ENCODE peak calls at places on chromosomes 7 and 10, in ten cellular contexts. O is Right ventricle myocardium superior; M is type B pancreatic cell; V is SW 1271; T is lower leg skin; B is stimulated activated naive B cell treated with anti-CD40 and anti-IgM and Interleukin-4, amounts not matched to agents 10 μg/mL and 1 μg/mL and 100 μg/mL, for 72 hours; Y is GM12865; Z is activated T-helper 1 cell treated with anti-CD3 and anti-CD28 coated beads, Interleukin-2, amount 50 U/mL, for 16 hours; D is EL; X is ovary. K is an unnamed sample.

GRCh38 chr10:11178606-11179221 is 161.0 kb downstream of the CELF2 start:
- DNase-seq in X (peak; percentile 33), Z (peak; percentile 45), B (peak; percentile 69), T (peak; percentile 53), V (no peak), Y (peak; percentile 96), D (peak; percentile 28), O (peak; percentile 64), M (no peak), K (no peak)

GRCh38 chr10:43739171-43739570 is 90.5 kb upstream of the ZNF32 start:
- DNase-seq in Y (no peak), B (no peak), M (no peak), Z (no peak), X (no peak), D (no peak), T (no peak), V (no peak), O (no peak), K (no peak)

GRCh38 chr7:70520604-70521003 is 611.3 kb upstream of the GALNT17 start:
- DNase-seq in Z (no peak), D (no peak), M (no peak), B (no peak), Y (no peak), T (no peak), O (no peak), X (no peak), V (no peak), K (no peak)

GRCh38 chr7:22664988-22665798 is 61.8 kb upstream of the IL6 start:
- DNase-seq in O (no peak), D (no peak), X (peak; percentile 8), T (no peak), Y (no peak), V (no peak), B (no peak), M (no peak), Z (no peak), K (no peak)

GRCh38 chr10:101601541-101601940 is 13.4 kb downstream of the DPCD start:
- DNase-seq in Z (no peak), Y (no peak), V (no peak), T (no peak), X (no peak), B (no peak), M (no peak), O (peak; percentile 67), D (no peak), K (no peak)

GRCh38 chr7:78953090-78953489 is 500.4 kb downstream of the MAGI2 start:
- DNase-seq in V (no peak), B (no peak), Z (no peak), X (no peak), M (no peak), Y (no peak), T (no peak), D (peak; percentile 47), O (no peak), K (no peak)

GRCh38 chr10:77873558-77874380 is 52.8 kb downstream of the DLG5 start:
- DNase-seq in Y (peak; percentile 90), V (peak; percentile 49), Z (no peak), T (peak; percentile 54), B (peak; percentile 63), O (no peak), X (peak; percentile 68), D (peak; percentile 76), M (no peak), K (no peak)

GRCh38 chr10:110444009-110444347 is 53.7 kb upstream of the DUSP5 start:
- DNase-seq in D (no peak), M (no peak), T (no peak), O (peak; percentile 66), Y (no peak), Z (no peak), X (no peak), B (no peak), V (no peak), K (no peak)

GRCh38 chr7:131424219-131424822 is 96.6 kb downstream of the MKLN1 start:
- DNase-seq in M (no peak), D (peak; percentile 44), T (no peak), V (no peak), B (no peak), X (no peak), O (no peak), Z (no peak), Y (peak; percentile 53), K (no peak)

GRCh38 chr7:49396194-49396593 is 377.2 kb upstream of the VWC2 start:
- DNase-seq in M (no peak), B (no peak), V (no peak), Z (no peak), T (no peak), Y (no peak), X (no peak), D (no peak), O (no peak), K (no peak)

GRCh38 chr7:155896531-155897263 is 84.4 kb upstream of the SHH start:
- DNase-seq in T (no peak), D (no peak), X (no peak), O (no peak), Z (no peak), M (no peak), V (no peak), B (no peak), Y (no peak), K (no peak)

GRCh38 chr10:33145451-33146188 is 187.6 kb upstream of the ITGB1 start:
- DNase-seq in X (no peak), T (no peak), V (no peak), Z (no peak), B (no peak), D (no peak), O (no peak), Y (no peak), M (no peak), K (no peak)

GRCh38 chr7:98802088-98802780 is 67.6 kb downstream of the TMEM130 start:
- DNase-seq in X (no peak), M (peak; percentile 78), O (peak; percentile 47), T (peak; percentile 18), V (no peak), Y (peak; percentile 93), B (peak; percentile 81), D (peak; percentile 68), Z (no peak), K (peak; percentile 89)

GRCh38 chr10:3471927-3472704 is 299.5 kb upstream of the PITRM1 start:
- DNase-seq in D (peak; percentile 6), B (no peak), T (no peak), Z (no peak), M (no peak), X (no peak), V (no peak), Y (no peak), O (no peak), K (no peak)

GRCh38 chr7:121960678-121961461 is 87.9 kb downstream of the PTPRZ1 start:
- DNase-seq in B (no peak), Y (no peak), X (no peak), D (peak; percentile 90), Z (no peak), M (no peak), T (no peak), V (peak; percentile 55), O (no peak), K (no peak)

GRCh38 chr7:130441408-130441854 is 615 bp upstream of the CEP41 start:
- DNase-seq in B (no peak), X (no peak), V (no peak), O (no peak), M (no peak), D (peak; percentile 13), T (no peak), Z (no peak), Y (peak; percentile 12), K (no peak)

GRCh38 chr7:20198295-20198694 is 18.9 kb downstream of the MACC1 start:
- DNase-seq in T (no peak), Y (no peak), B (no peak), O (no peak), X (no peak), Z (no peak), M (no peak), D (no peak), V (no peak), K (no peak)

GRCh38 chr10:75433216-75433615 is 1.8 kb downstream of the LRMDA start:
- DNase-seq in O (no peak), X (no peak), V (no peak), D (no peak), B (no peak), T (no peak), Z (no peak), M (no peak), Y (no peak), K (no peak)

GRCh38 chr7:728602-729001 is 1.5 kb upstream of the PRKAR1B start:
- DNase-seq in Y (no peak), T (no peak), V (no peak), D (no peak), B (no peak), X (peak; percentile 23), O (no peak), M (no peak), Z (no peak), K (no peak)

GRCh38 chr7:36044096-36044892 is 108.8 kb upstream of the EEPD1 start:
- DNase-seq in D (no peak), T (no peak), Z (no peak), Y (no peak), B (no peak), X (no peak), V (no peak), O (no peak), M (no peak), K (no peak)

GRCh38 chr7:2283074-2283473 is 31.2 kb downstream of the SNX8 start:
- DNase-seq in T (no peak), Z (no peak), B (no peak), V (no peak), M (no peak), O (no peak), D (no peak), X (no peak), Y (no peak), K (no peak)

GRCh38 chr10:89480047-89480446 is 55.3 kb downstream of the SLC16A12 start:
- DNase-seq in Z (no peak), Y (no peak), D (no peak), V (no peak), B (no peak), T (peak; percentile 34), X (no peak), O (no peak), M (no peak), K (no peak)

GRCh38 chr7:159030490-159031134 is 114.1 kb downstream of the VIPR2 start:
- DNase-seq in M (peak; percentile 78), Z (no peak), V (no peak), D (no peak), O (peak; percentile 72), B (no peak), X (peak; percentile 82), Y (no peak), T (peak; percentile 13), K (peak; percentile 81)

GRCh38 chr7:81574723-81575326 is 195.0 kb downstream of the HGF start:
- DNase-seq in O (no peak), D (peak; percentile 48), V (no peak), X (no peak), M (no peak), Y (no peak), Z (no peak), B (no peak), T (no peak), K (no peak)

GRCh38 chr7:6436385-6436685 is 11.4 kb downstream of the DAGLB start:
- DNase-seq in Y (no peak), X (no peak), B (peak; percentile 31), D (no peak), T (no peak), V (no peak), M (no peak), Z (no peak), O (no peak), K (no peak)

GRCh38 chr10:123858039-123858740 is 33.4 kb downstream of the CPXM2 start:
- DNase-seq in X (no peak), Y (no peak), M (no peak), V (no peak), O (no peak), D (peak; percentile 48), B (no peak), Z (no peak), T (no peak), K (no peak)

GRCh38 chr7:114375914-114376313 is 38.7 kb upstream of the FOXP2 start:
- DNase-seq in O (no peak), M (no peak), V (no peak), Y (no peak), D (no peak), Z (no peak), B (no peak), X (no peak), T (no peak), K (no peak)

GRCh38 chr10:102322914-102323313 is 72.6 kb upstream of the NFKB2 start:
- DNase-seq in D (no peak), T (no peak), Y (peak; percentile 32), O (no peak), M (no peak), V (no peak), X (no peak), Z (no peak), B (no peak), K (no peak)

K was measured in coronary artery.